ENCODE peak calls at places on chromosomes 11 and 22, in nine cellular contexts. U is heart left ventricle; N is effector memory CD4-positive, alpha-beta T cell; J is body of pancreas; I is neuronal stem cell; C is IMR-90; A is naive thymus-derived CD4-positive, alpha-beta T cell; D is Peyer's patch; E is HCT116. M is an unnamed sample.

GRCh38 chr11:65868907-65869306 is 3.7 kb downstream of the EFEMP2 start:
- DNase-seq in D (no peak), I (no peak), C (no peak), U (peak; percentile 33), N (no peak), E (no peak), J (no peak), A (no peak), M (no peak)

GRCh38 chr11:64419818-64420485 is 61.0 kb downstream of the RPS6KA4 start:
- DNase-seq in C (no peak), I (no peak), U (no peak), N (no peak), D (no peak), J (no peak), A (no peak), E (no peak), M (no peak)

GRCh38 chr11:2694495-2694894 is 5.3 kb downstream of the KCNQ1OT1 start:
- DNase-seq in J (no peak), N (no peak), U (no peak), E (no peak), I (no peak), C (no peak), A (no peak), D (no peak), M (no peak)

GRCh38 chr11:3022300-3022967 is 30.3 kb upstream of the NAP1L4 start:
- DNase-seq in C (peak; percentile 73), D (no peak), E (no peak), J (no peak), I (no peak), A (peak; percentile 16), U (no peak), N (no peak), M (no peak)

GRCh38 chr11:124474779-124475178 is 29.3 kb upstream of the OR8B8 start:
- DNase-seq in D (no peak), U (no peak), C (no peak), I (no peak), A (no peak), N (no peak), J (no peak), E (no peak), M (no peak)

GRCh38 chr11:83574516-83574915 is 288.3 kb upstream of the CCDC90B start:
- DNase-seq in C (peak; percentile 58), A (no peak), E (no peak), I (no peak), D (no peak), U (no peak), J (no peak), N (no peak), M (no peak)

GRCh38 chr11:23585700-23586099 is 725.4 kb upstream of the CCDC179 start:
- DNase-seq in C (no peak), U (no peak), E (no peak), I (no peak), N (no peak), A (no peak), D (no peak), J (no peak), M (no peak)

GRCh38 chr11:12288212-12288933 is 89.0 kb upstream of the PARVA start:
- DNase-seq in C (peak; percentile 94), I (peak; percentile 86), U (peak; percentile 89), N (no peak), J (peak; percentile 80), D (peak; percentile 31), A (peak; percentile 39), E (peak; percentile 71), M (peak; percentile 25)

GRCh38 chr11:86726118-86726748 is 53.8 kb upstream of the ME3 start:
- DNase-seq in U (no peak), C (peak; percentile 55), D (no peak), I (no peak), J (no peak), E (peak; percentile 61), N (no peak), A (no peak), M (no peak)

GRCh38 chr11:26946209-26946828 is 47.6 kb upstream of the FIBIN start:
- DNase-seq in U (no peak), N (no peak), C (peak; percentile 69), J (no peak), E (no peak), D (no peak), I (no peak), A (no peak), M (no peak)

GRCh38 chr11:79705648-79706047 is 264.8 kb upstream of the TENM4 start:
- DNase-seq in D (no peak), E (no peak), N (no peak), J (no peak), C (no peak), A (no peak), U (no peak), I (no peak), M (no peak)

GRCh38 chr11:115408036-115408911 is 95.9 kb downstream of the CADM1 start:
- DNase-seq in A (no peak), D (no peak), I (no peak), J (no peak), N (no peak), U (no peak), C (peak; percentile 44), E (no peak), M (no peak)

GRCh38 chr11:129453293-129453721 is 77.7 kb downstream of the BARX2 start:
- DNase-seq in J (peak; percentile 73), I (peak; percentile 30), C (no peak), E (no peak), D (no peak), N (no peak), U (no peak), A (no peak), M (no peak)

GRCh38 chr11:128036556-128037093 is 550.7 kb downstream of the ETS1 start:
- DNase-seq in U (no peak), I (no peak), C (peak; percentile 35), E (no peak), J (no peak), A (no peak), D (no peak), N (no peak), M (no peak)
- H3K27me3 ChIP-seq in U (no peaks in the 10 kb centered on the region), I (no peaks in the 10 kb centered on the region), C (peaks cover 3% of the 10 kb centered on the region), E (no peaks in the 10 kb centered on the region), J (no peaks in the 10 kb centered on the region), A (no peaks in the 10 kb centered on the region), D (no peaks in the 10 kb centered on the region), N (no peaks in the 10 kb centered on the region), M (no peaks in the 10 kb centered on the region)

GRCh38 chr22:29339381-29340235 is 24.1 kb upstream of the RASL10A start:
- DNase-seq in A (no peak), D (no peak), I (no peak), N (no peak), E (no peak), U (no peak), C (no peak), J (no peak), M (no peak)
- H3K36me3 ChIP-seq in A (no peaks in the 10 kb centered on the region), D (no peaks in the 10 kb centered on the region), I (peaks cover 95% of the 10 kb centered on the region), N (peaks cover 89% of the 10 kb centered on the region), E (peaks cover 16% of the 10 kb centered on the region), U (peaks cover 22% of the 10 kb centered on the region), C (peaks cover 57% of the 10 kb centered on the region), J (peaks cover 8% of the 10 kb centered on the region), M (peaks cover 78% of the 10 kb centered on the region)

GRCh38 chr22:47569389-47570299 is 807.2 kb downstream of the TBC1D22A start:
- DNase-seq in N (no peak), E (no peak), C (no peak), I (no peak), J (no peak), A (no peak), D (peak; percentile 9), U (no peak), M (no peak)

GRCh38 chr22:47571616-47572015 is 809.2 kb downstream of the TBC1D22A start:
- DNase-seq in J (no peak), D (no peak), U (no peak), A (no peak), C (no peak), E (no peak), N (no peak), I (no peak), M (no peak)

GRCh38 chr22:47570300-47570685 is 807.8 kb downstream of the TBC1D22A start:
- DNase-seq in C (no peak), N (no peak), E (no peak), D (no peak), J (no peak), I (no peak), U (no peak), A (no peak), M (no peak)

GRCh38 chr22:47572443-47572842 is 810.0 kb downstream of the TBC1D22A start:
- DNase-seq in C (no peak), E (no peak), I (no peak), N (no peak), A (no peak), U (no peak), J (no peak), D (no peak), M (no peak)

GRCh38 chr22:47570851-47571250 is 808.4 kb downstream of the TBC1D22A start:
- DNase-seq in E (no peak), C (no peak), D (no peak), J (no peak), N (no peak), I (no peak), U (no peak), A (no peak), M (no peak)
- H3K9me3 ChIP-seq in E (no peaks in the 10 kb centered on the region), C (peaks cover 49% of the 10 kb centered on the region), D (no peaks in the 10 kb centered on the region), J (no peaks in the 10 kb centered on the region), N (no peaks in the 10 kb centered on the region), I (peaks cover 45% of the 10 kb centered on the region), U (no peaks in the 10 kb centered on the region), A (no peaks in the 10 kb centered on the region), M (no peaks in the 10 kb centered on the region)

GRCh38 chr11:42025404-42025803 is 566.0 kb upstream of the LRRC4C start:
- DNase-seq in U (no peak), D (no peak), I (no peak), J (no peak), C (no peak), N (no peak), A (no peak), E (no peak), M (no peak)
- H3K27me3 ChIP-seq in U (no peaks in the 10 kb centered on the region), D (no peaks in the 10 kb centered on the region), I (no peaks in the 10 kb centered on the region), J (no peaks in the 10 kb centered on the region), C (no peaks in the 10 kb centered on the region), N (no peaks in the 10 kb centered on the region), A (no peaks in the 10 kb centered on the region), E (no peaks in the 10 kb centered on the region), M (no peaks in the 10 kb centered on the region)